ENCODE peak calls at places on chromosomes 12 and 14, in six cellular contexts. S is fibroblast of lung; M is Peyer's patch; J is naive thymus-derived CD4-positive, alpha-beta T cell; D is mammary epithelial cell; X is upper lobe of right lung. U is an unnamed sample. For H3K4me1, the result is how much of the 10 kb centered on the place peaks cover.

GRCh38 chr12:113853491-113853890 is 112.6 kb downstream of the RBM19 start:
- DNase-seq in S (no peak), M (no peak), J (no peak), D (no peak), X (no peak), U (no peak)

GRCh38 chr12:94875525-94875924 is 128.0 kb downstream of the NDUFA12 start:
- DNase-seq in S (no peak), M (peak), J (no peak), D (peak), X (no peak), U (peak)

GRCh38 chr12:100964026-100964425 is 169.4 kb downstream of the ANO4 start:
- DNase-seq in S (no peak), M (no peak), J (no peak), D (no peak), X (no peak), U (no peak)

GRCh38 chr14:84095796-84096195 is 1434.1 kb upstream of the FLRT2 start:
- DNase-seq in S (no peak), M (no peak), J (no peak), D (no peak), X (no peak), U (no peak)

GRCh38 chr14:83217492-83217891 is 1683.8 kb upstream of the SEL1L start:
- DNase-seq in S (peak), M (no peak), J (no peak), D (no peak), X (no peak), U (no peak)

GRCh38 chr14:34436118-34436905 is 25.7 kb downstream of the SPTSSA start:
- DNase-seq in S (peak), M (no peak), J (no peak), D (peak), X (no peak), U (no peak)

GRCh38 chr12:1773937-1774655 is 46.3 kb upstream of the LRTM2 start:
- DNase-seq in S (no peak), M (no peak), J (no peak), D (no peak), X (no peak), U (no peak)

GRCh38 chr12:58966939-58967338 is 46.6 kb upstream of the LRIG3 start:
- DNase-seq in S (peak), M (no peak), J (no peak), D (peak), X (no peak), U (no peak)

GRCh38 chr12:121788176-121788818 is 5.2 kb downstream of the RHOF start:
- DNase-seq in S (no peak), M (no peak), J (no peak), D (no peak), X (no peak), U (no peak)

GRCh38 chr12:91098942-91099341 is 12.4 kb downstream of the LUM start:
- DNase-seq in S (peak), M (no peak), J (no peak), D (peak), X (no peak), U (no peak)

GRCh38 chr12:104154806-104155205 is 16.8 kb upstream of the NFYB start:
- DNase-seq in S (no peak), M (no peak), J (no peak), D (no peak), X (no peak), U (no peak)

GRCh38 chr12:74185360-74185759 is 352.3 kb upstream of the ATXN7L3B start:
- DNase-seq in S (no peak), M (no peak), J (no peak), D (no peak), X (no peak), U (no peak)

GRCh38 chr12:98188649-98189048 is 326.7 kb upstream of the TMPO start:
- DNase-seq in S (peak), M (no peak), J (no peak), D (no peak), X (no peak), U (no peak)

GRCh38 chr12:80712866-80713265 is 3.8 kb upstream of the MYF5 start:
- DNase-seq in S (no peak), M (no peak), J (no peak), D (no peak), X (no peak), U (no peak)

GRCh38 chr12:74111688-74112360 is 425.8 kb upstream of the ATXN7L3B start:
- DNase-seq in S (peak), M (no peak), J (no peak), D (peak), X (peak), U (peak)

GRCh38 chr12:121786441-121786825 is 7.1 kb downstream of the RHOF start:
- DNase-seq in S (peak), M (no peak), J (no peak), D (peak), X (peak), U (no peak)

GRCh38 chr12:95766356-95767019 is 24.1 kb downstream of the NTN4 start:
- DNase-seq in S (peak), M (no peak), J (no peak), D (no peak), X (no peak), U (peak)

GRCh38 chr14:105379946-105380345 is 18.4 kb upstream of the TEX22 start:
- DNase-seq in S (no peak), M (no peak), J (no peak), D (no peak), X (no peak), U (no peak)

GRCh38 chr12:110965574-110965973 is 45.2 kb upstream of the MYL2 start:
- DNase-seq in S (no peak), M (no peak), J (no peak), D (no peak), X (no peak), U (peak)

GRCh38 chr14:95620659-95621059 is 65.6 kb upstream of the TCL1B start:
- DNase-seq in S (no peak), M (no peak), J (no peak), D (no peak), X (no peak), U (no peak)

GRCh38 chr12:95102916-95103671 is 29.7 kb upstream of the NR2C1 start:
- DNase-seq in S (peak), M (no peak), J (no peak), D (peak), X (no peak), U (no peak)

GRCh38 chr12:30985814-30986452 is 59.4 kb downstream of the TSPAN11 start:
- DNase-seq in S (peak), M (no peak), J (no peak), D (peak), X (peak), U (peak)

GRCh38 chr12:39138268-39138667 is 232.9 kb upstream of the CPNE8 start:
- DNase-seq in S (no peak), M (no peak), J (no peak), D (no peak), X (no peak), U (no peak)

GRCh38 chr14:106210650-106211049 is 684.3 kb downstream of the TMEM121 start:
- DNase-seq in S (no peak), M (peak), J (no peak), D (no peak), X (no peak), U (no peak)

GRCh38 chr12:131380961-131381705 is 329.8 kb upstream of the SFSWAP start:
- DNase-seq in S (no peak), M (no peak), J (no peak), D (no peak), X (no peak), U (no peak)
- H3K4me3 ChIP-seq in S (no peak), M (no peak), J (no peak), D (no peak), X (no peak), U (no peak)

DNA sequence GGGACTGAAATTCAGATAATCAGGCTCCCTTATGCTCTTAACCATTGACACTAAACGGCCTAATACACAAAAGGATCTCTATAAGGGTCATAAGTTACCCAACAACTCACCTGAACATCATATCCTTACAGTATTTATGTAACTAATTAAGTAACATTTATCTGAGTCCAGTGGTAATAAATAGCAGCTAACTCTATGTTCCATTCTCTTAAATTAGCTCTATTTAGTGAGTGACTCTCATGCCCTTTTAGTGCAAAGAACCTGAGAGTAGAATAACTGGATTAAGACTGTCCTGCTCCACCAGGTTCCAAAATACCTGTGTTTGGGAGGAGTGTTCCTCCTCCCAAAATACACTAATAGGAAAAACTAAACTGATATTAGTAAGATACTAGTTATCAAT is 9.8 kb downstream of the SCAF11 start:
- DNase-seq in S (no peak), M (no peak), J (no peak), D (no peak), X (no peak), U (no peak)
- H3K4me1 ChIP-seq in S (under half), M (under half), J (under half), D (under half), X (under half), U (under half)

DNA sequence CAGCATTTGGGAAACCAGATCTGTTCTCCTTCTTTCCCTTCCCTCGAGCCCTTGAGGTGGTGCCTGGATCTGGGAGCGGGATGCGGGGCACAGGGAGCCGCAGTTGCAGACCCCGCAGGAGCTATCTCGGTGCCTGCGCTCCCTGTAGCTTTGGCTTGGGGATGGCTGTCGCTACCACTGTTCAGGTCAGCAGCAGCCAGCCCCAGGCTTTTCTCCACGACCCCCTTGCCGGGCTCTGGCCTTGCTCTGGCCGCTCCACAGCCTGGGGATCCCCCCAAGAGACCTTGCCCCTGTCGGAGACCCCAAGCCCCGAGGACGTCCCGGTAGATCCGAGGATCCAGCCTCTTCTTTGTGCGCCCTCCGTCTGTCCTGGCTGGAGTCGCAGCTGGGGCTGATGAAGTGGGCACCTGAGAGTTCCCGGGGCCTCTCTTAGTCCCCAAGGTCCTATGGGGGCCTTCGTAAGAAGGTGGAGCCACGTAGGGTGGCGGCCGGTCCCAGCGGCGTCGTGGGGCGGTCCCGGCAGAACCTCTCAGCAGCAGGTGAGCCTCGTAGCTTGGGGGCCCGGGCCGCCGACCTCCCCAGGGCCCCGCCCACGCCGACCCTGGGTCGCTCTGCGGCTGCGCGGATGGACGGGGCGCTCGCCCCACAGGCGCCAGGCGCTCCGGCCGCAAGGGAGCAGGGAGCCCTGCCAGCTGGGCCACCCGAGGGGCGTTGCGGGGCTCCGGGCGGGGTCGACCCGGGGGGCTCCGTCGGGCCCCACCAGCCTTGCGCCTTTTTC is 1.3 kb downstream of the DDN start:
- DNase-seq in S (no peak), M (peak), J (no peak), D (no peak), X (no peak), U (peak)
- H3K4me3 ChIP-seq in S (peak), M (peak), J (peak), D (no peak), X (peak), U (peak)

DNA sequence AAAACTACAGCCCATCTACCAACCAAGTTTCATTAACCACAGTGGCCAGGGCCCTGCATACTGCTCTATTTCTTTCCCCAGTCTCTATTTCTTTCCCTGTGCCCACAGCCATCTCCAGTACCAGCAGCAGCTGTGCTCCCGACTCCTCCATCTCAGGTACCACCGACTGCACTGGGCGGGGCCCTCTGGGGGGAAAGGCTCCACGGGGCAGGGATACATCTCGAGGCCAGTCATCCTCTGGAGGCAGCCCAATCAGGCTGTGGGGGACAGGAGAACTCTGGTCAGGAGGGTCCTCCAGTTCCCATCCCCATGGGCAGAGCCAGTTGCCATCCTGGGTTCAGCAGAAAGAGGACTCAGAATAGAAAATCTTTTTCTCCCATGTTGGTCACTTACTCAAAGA is 3.0 kb downstream of the CDK4 start:
- DNase-seq in S (no peak), M (no peak), J (no peak), D (no peak), X (no peak), U (no peak)
- H3K4me1 ChIP-seq in S (under half), M (under half), J (under half), D (under half), X (under half), U (under half)

GRCh38 chr14:54652890-54653201 is 85.9 kb downstream of the SAMD4A start:
- DNase-seq in S (no peak), M (no peak), J (no peak), D (no peak), X (no peak), U (no peak)

GRCh38 chr14:54651018-54651351 is 84.1 kb downstream of the SAMD4A start:
- DNase-seq in S (no peak), M (no peak), J (no peak), D (no peak), X (no peak), U (no peak)

GRCh38 chr14:54653764-54654469 is 87.0 kb downstream of the SAMD4A start:
- DNase-seq in S (peak), M (no peak), J (no peak), D (peak), X (no peak), U (no peak)

GRCh38 chr14:54651649-54652048 is 84.7 kb downstream of the SAMD4A start:
- DNase-seq in S (peak), M (no peak), J (no peak), D (peak), X (no peak), U (no peak)

GRCh38 chr14:54652188-54652889 is 85.4 kb downstream of the SAMD4A start:
- DNase-seq in S (peak), M (peak), J (no peak), D (peak), X (peak), U (peak)
- H3K4me3 ChIP-seq in S (peak), M (no peak), J (no peak), D (peak), X (peak), U (no peak)

DNA sequence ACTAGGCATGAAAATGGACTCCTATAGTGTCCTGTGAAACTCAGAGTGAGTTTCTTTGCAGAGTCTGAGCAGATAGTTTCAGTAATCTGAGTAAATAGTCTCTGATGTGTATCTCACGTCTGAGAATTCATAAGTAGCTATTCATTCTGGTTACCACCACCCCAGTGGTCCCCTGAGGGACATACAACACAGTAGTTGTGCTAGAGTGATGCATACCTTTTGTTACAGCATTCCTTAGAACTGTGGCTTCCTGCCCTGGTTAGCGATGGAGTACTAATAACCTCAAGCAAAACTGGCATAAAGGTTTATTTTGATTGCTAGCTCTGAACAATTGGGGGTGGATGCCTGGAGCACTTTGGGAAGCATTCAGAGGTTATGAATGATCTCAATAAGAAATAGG is 114.7 kb downstream of the DAAM1 start:
- DNase-seq in S (peak), M (no peak), J (no peak), D (peak), X (no peak), U (no peak)
- H3K4me1 ChIP-seq in S (under half), M (under half), J (under half), D (under half), X (under half), U (under half)

GRCh38 chr12:125245601-125246345 is 180.5 kb downstream of the AACS start:
- DNase-seq in S (no peak), M (no peak), J (no peak), D (no peak), X (no peak), U (peak)
- H3K4me3 ChIP-seq in S (no peak), M (no peak), J (no peak), D (no peak), X (no peak), U (no peak)

GRCh38 chr12:89344862-89345202 is 7.5 kb downstream of the DUSP6 start:
- DNase-seq in S (no peak), M (no peak), J (no peak), D (no peak), X (no peak), U (no peak)

GRCh38 chr12:89347325-89347829 is 4.9 kb downstream of the DUSP6 start:
- DNase-seq in S (no peak), M (no peak), J (no peak), D (peak), X (no peak), U (no peak)

GRCh38 chr12:89345830-89346740 is 6.2 kb downstream of the DUSP6 start:
- DNase-seq in S (peak), M (peak), J (no peak), D (peak), X (peak), U (peak)

GRCh38 chr12:89345376-89345775 is 6.9 kb downstream of the DUSP6 start:
- DNase-seq in S (no peak), M (no peak), J (no peak), D (no peak), X (no peak), U (no peak)

DNA sequence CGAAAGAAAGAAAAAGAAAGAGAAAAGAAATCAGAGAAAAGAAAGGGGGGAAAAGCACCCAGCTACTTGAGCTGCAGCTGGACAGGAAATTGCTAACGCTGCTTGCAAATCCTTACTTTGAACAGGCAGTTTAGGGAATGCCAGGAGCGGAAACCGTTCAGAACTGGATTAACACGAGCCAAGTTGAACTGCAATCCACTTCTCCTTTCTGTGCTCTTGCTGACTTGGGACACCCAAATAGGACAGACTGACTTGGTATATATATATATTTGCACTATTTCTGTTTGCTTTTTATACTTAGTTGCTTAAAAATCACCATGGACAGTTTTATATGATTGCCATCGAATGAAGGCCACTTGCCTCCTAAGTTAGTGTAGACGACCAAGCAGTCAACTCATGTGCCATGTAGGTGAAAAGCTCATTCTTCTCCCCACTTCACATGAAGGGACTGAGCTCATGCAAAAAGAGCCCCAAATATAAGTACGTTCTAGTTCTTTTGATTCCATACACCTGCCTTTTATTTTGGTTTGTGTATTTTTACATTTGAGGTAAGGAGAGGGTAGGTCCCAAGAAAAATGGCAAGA is 5.5 kb downstream of the DUSP6 start:
- DNase-seq in S (peak), M (no peak), J (no peak), D (peak), X (no peak), U (no peak)
- H3K4me1 ChIP-seq in S (under half), M (under half), J (under half), D (under half), X (under half), U (under half)

DNA sequence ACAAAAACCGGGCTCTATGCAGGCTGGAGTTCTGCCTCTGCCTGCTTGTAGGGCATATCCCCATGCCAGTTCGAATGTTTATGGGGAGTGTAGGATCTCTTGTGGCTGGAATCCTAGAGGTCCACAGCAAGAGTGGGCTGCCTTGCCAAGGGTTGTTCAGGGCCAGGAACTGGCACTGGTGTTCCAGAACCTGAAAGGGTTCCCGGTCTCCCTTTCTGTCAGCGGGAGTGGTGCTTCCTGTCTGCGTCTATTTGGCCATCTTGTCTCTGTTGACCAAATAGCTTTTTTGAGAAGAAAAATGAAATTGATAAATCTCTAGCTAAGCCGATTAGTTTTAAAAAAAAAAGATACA is 17.8 kb downstream of the OLR1 start:
- DNase-seq in S (no peak), M (no peak), J (no peak), D (no peak), X (no peak), U (no peak)
- H3K4me3 ChIP-seq in S (no peak), M (peak), J (peak), D (no peak), X (peak), U (no peak)

GRCh38 chr14:60670994-60671393 is 21.7 kb upstream of the SIX1 start:
- DNase-seq in S (no peak), M (no peak), J (no peak), D (no peak), X (no peak), U (no peak)
- H3K4me1 ChIP-seq in S (under half), M (under half), J (under half), D (under half), X (under half), U (under half)

U was measured in HAP-1.